ENCODE peak calls at places on chromosomes 7 and 10, in nine cellular contexts. F is aorta, H is mesendoderm, V is psoas muscle, E is WERI-Rb-1, X is gastrocnemius medialis, D is ovary, Q is GM23248, S is IMR-90. K is an unnamed sample. For H3K27me3, the result is how much of the 10 kb centered on the place peaks cover.

GRCh38 chr10:124464028-124464751 is 2.6 kb downstream of the LHPP start:
- DNase-seq in D (no peak), V (no peak), H (no peak), E (no peak), F (no peak), S (no peak), Q (no peak), X (no peak), K (no peak)

GRCh38 chr10:32263300-32263699 is 83.7 kb downstream of the EPC1 start:
- DNase-seq in X (no peak), V (no peak), F (no peak), D (no peak), S (no peak), Q (no peak), E (no peak), H (no peak), K (no peak)

GRCh38 chr10:125113661-125114388 is 46.5 kb downstream of the CTBP2 start:
- DNase-seq in E (no peak), X (no peak), H (no peak), F (peak), V (peak), S (no peak), D (peak), Q (peak), K (no peak)

GRCh38 chr7:95531605-95532004 is 45.9 kb downstream of the ASB4 start:
- DNase-seq in S (no peak), F (no peak), D (no peak), E (no peak), H (no peak), Q (no peak), X (no peak), V (no peak), K (no peak)

GRCh38 chr7:106621393-106622132 is 39.4 kb downstream of the CCDC71L start:
- DNase-seq in E (no peak), F (no peak), Q (no peak), S (no peak), H (no peak), V (no peak), D (no peak), X (no peak), K (no peak)

GRCh38 chr7:100370746-100371145 is 2.5 kb upstream of the PILRA start:
- DNase-seq in S (no peak), F (peak), E (no peak), D (no peak), X (no peak), H (no peak), V (no peak), Q (no peak), K (no peak)

GRCh38 chr10:132987671-132988571 is 45.6 kb upstream of the CFAP46 start:
- DNase-seq in E (no peak), V (peak), X (no peak), H (no peak), S (peak), D (no peak), Q (peak), F (peak), K (no peak)

GRCh38 chr7:68414631-68415425 is 1183.4 kb upstream of the AUTS2 start:
- DNase-seq in E (no peak), X (no peak), V (no peak), Q (no peak), S (no peak), D (no peak), H (peak), F (no peak), K (no peak)

GRCh38 chr10:38118072-38118807 is 24.1 kb downstream of the ZNF37A start:
- DNase-seq in D (no peak), E (no peak), S (peak), V (no peak), X (no peak), Q (peak), F (no peak), H (peak), K (no peak)

GRCh38 chr10:13685885-13686284 is 99.1 kb downstream of the PRPF18 start:
- DNase-seq in H (no peak), S (no peak), E (no peak), F (peak), D (no peak), X (no peak), Q (no peak), V (no peak), K (no peak)

GRCh38 chr7:106824458-106824857 is 40.6 kb upstream of the PIK3CG start:
- DNase-seq in X (no peak), S (peak), E (no peak), V (no peak), F (no peak), H (no peak), D (no peak), Q (peak), K (no peak)

GRCh38 chr7:89334785-89335184 is 539.2 kb upstream of the TEX47 start:
- DNase-seq in D (no peak), H (peak), X (no peak), Q (no peak), V (no peak), F (no peak), S (no peak), E (no peak), K (no peak)

GRCh38 chr10:127834221-127834620 is 58.5 kb downstream of the CLRN3 start:
- DNase-seq in Q (no peak), S (no peak), D (no peak), E (no peak), H (no peak), V (peak), F (no peak), X (no peak), K (no peak)

GRCh38 chr10:18486444-18486843 is 164.9 kb downstream of the NSUN6 start:
- DNase-seq in Q (no peak), H (no peak), X (no peak), S (no peak), D (no peak), V (no peak), E (peak), F (no peak), K (no peak)

GRCh38 chr10:15729890-15730289 is 10.2 kb upstream of the ITGA8 start:
- DNase-seq in X (no peak), V (no peak), Q (no peak), S (no peak), E (no peak), D (no peak), F (no peak), H (no peak), K (no peak)

GRCh38 chr10:88181902-88182671 is 318.7 kb downstream of the PTEN start:
- DNase-seq in H (no peak), F (no peak), V (no peak), E (no peak), X (no peak), Q (no peak), S (no peak), D (no peak), K (no peak)

GRCh38 chr7:134307320-134307719 is 9.4 kb downstream of the SLC35B4 start:
- DNase-seq in Q (peak), X (no peak), F (no peak), V (no peak), D (no peak), S (no peak), H (no peak), E (no peak), K (no peak)

GRCh38 chr7:72818663-72819366 is 9.2 kb downstream of the TYW1B start:
- DNase-seq in V (no peak), D (no peak), Q (no peak), X (no peak), E (no peak), F (no peak), S (no peak), H (no peak), K (no peak)

GRCh38 chr7:89458076-89458475 is 662.5 kb upstream of the TEX47 start:
- DNase-seq in F (no peak), E (no peak), Q (no peak), X (no peak), V (no peak), D (no peak), H (no peak), S (no peak), K (no peak)

GRCh38 chr7:91249506-91250233 is 14.6 kb upstream of the FZD1 start:
- DNase-seq in S (peak), V (no peak), Q (peak), E (no peak), F (no peak), X (no peak), H (peak), D (no peak), K (no peak)

GRCh38 chr7:94452257-94452656 is 57.4 kb upstream of the CASD1 start:
- DNase-seq in X (no peak), H (no peak), F (no peak), E (peak), D (no peak), S (peak), Q (no peak), V (no peak), K (peak)

GRCh38 chr7:1758417-1758858 is 88.4 kb downstream of the ELFN1 start:
- DNase-seq in H (peak), F (peak), Q (peak), D (no peak), X (no peak), V (peak), E (peak), S (peak), K (no peak)

GRCh38 chr7:2038876-2039728 is 193.6 kb downstream of the MAD1L1 start:
- DNase-seq in X (no peak), F (peak), V (no peak), D (peak), E (peak), Q (no peak), H (no peak), S (no peak), K (peak)

GRCh38 chr10:69974551-69975155 is 78.0 kb upstream of the MACROH2A2 start:
- DNase-seq in D (no peak), H (no peak), F (no peak), E (peak), S (peak), X (no peak), Q (peak), V (no peak), K (no peak)

GRCh38 chr10:77485847-77486246 is 151.8 kb downstream of the KCNMA1 start:
- DNase-seq in H (peak), V (no peak), X (no peak), F (no peak), S (no peak), Q (no peak), D (no peak), E (no peak), K (peak)

GRCh38 chr7:149370790-149371189 is 90.1 kb downstream of the ZNF777 start:
- DNase-seq in S (no peak), E (no peak), V (no peak), Q (no peak), D (no peak), X (no peak), H (no peak), F (no peak), K (no peak)

GRCh38 chr10:24894309-24894708 is 58.1 kb downstream of the PRTFDC1 start:
- DNase-seq in E (no peak), S (peak), X (no peak), V (no peak), Q (peak), D (no peak), F (no peak), H (no peak), K (peak)

GRCh38 chr7:3753868-3754267 is 452.8 kb downstream of the SDK1 start:
- DNase-seq in D (no peak), X (no peak), F (no peak), Q (no peak), S (no peak), H (peak), V (no peak), E (no peak), K (no peak)

GRCh38 chr7:100509213-100509612 is 25.5 kb downstream of the NYAP1 start:
- DNase-seq in D (peak), Q (peak), F (no peak), V (no peak), S (peak), H (no peak), X (no peak), E (no peak), K (peak)

GRCh38 chr7:892648-893593 is 16.6 kb downstream of the GET4 start:
- DNase-seq in H (no peak), V (peak), E (no peak), D (no peak), S (no peak), Q (no peak), F (no peak), X (no peak), K (no peak)

GRCh38 chr10:1573334-1573969 is 163.9 kb downstream of the ADARB2 start:
- DNase-seq in D (no peak), V (no peak), H (no peak), F (peak), Q (no peak), S (no peak), X (no peak), E (no peak), K (no peak)

GRCh38 chr10:121811386-121811785 is 116.4 kb downstream of the ATE1 start:
- DNase-seq in D (no peak), E (no peak), X (no peak), V (no peak), F (no peak), H (no peak), Q (no peak), S (no peak), K (no peak)

GRCh38 chr10:46268076-46268881 is 18.5 kb upstream of the ANTXRL start:
- DNase-seq in F (no peak), Q (no peak), H (no peak), V (no peak), X (no peak), S (no peak), E (no peak), D (no peak), K (no peak)

GRCh38 chr10:73589538-73590126 is 1.5 kb downstream of the USP54 start:
- DNase-seq in Q (peak), S (peak), E (no peak), F (no peak), X (no peak), V (no peak), D (no peak), H (peak), K (no peak)

GRCh38 chr10:111080224-111080623 is 3.4 kb downstream of the ADRA2A start:
- DNase-seq in X (no peak), F (no peak), Q (no peak), H (no peak), D (no peak), E (no peak), S (no peak), V (no peak), K (no peak)

GRCh38 chr7:157650801-157651200 is 314.0 kb downstream of the DNAJB6 start:
- DNase-seq in X (no peak), E (no peak), S (no peak), D (no peak), F (no peak), V (no peak), Q (no peak), H (no peak), K (no peak)

GRCh38 chr10:131963811-131964210 is 17.9 kb downstream of the BNIP3 start:
- DNase-seq in H (no peak), X (no peak), V (no peak), D (no peak), E (no peak), F (no peak), Q (no peak), S (no peak), K (peak)

GRCh38 chr10:68989317-68989990 is 851 bp downstream of the KIFBP start:
- DNase-seq in E (no peak), F (no peak), X (no peak), V (no peak), H (no peak), S (peak), Q (peak), D (no peak), K (no peak)

GRCh38 chr10:7412482-7413251 is 1.8 kb upstream of the SFMBT2 start:
- DNase-seq in H (peak), S (no peak), D (no peak), X (peak), V (peak), F (peak), Q (peak), E (no peak), K (peak)
- H3K27me3 ChIP-seq in H (under half), S (under half), D (under half), X (under half), V (under half), F (under half), Q (half or more), E (under half), K (under half)

GRCh38 chr10:117132751-117133231 is 5.3 kb downstream of the VAX1 start:
- DNase-seq in S (no peak), F (no peak), X (no peak), Q (no peak), V (no peak), H (peak), E (no peak), D (no peak), K (no peak)
- H3K27me3 ChIP-seq in S (half or more), F (under half), X (half or more), Q (half or more), V (under half), H (half or more), E (under half), D (under half), K (under half)

DNA sequence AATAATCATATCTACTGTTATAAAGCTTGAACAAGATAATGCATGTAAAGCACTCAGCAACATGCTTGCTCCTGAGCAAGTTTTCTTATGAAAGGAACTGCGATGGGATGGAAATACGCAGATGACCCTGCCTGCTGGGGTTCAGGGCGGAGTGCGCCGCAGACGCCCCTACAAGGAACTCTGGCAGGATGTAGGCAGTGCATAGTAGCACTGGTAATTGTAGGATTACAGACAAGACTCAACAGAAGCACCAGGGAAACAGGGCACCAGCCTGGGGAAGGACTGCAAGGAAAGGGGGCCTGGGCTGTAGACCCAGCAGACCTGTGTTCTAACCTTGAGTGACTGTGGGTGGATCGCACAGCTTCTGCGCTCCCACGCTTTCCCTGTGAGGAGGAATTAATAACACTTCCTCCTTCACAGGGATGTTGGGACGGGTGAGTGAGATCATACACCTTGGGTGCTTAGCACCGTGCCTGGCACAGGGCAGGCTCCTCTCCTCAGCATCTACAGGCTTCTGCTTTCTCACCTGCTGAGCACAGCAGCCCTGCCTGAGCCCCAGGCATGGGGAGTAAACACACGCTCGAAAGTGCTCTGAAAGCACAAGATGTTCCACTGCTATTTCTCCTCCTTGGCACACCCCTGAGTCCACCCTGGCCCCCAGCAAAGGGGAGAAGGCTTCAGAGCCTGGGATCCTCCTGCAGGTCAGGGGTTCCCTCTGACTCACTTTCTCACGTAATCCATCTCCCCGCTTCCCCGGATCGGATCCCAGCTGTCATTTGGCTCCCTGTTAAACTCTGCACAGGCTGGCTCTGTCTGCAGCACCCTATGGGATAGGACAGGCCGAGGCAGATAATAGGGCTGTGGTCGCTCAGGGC is 19.2 kb downstream of the ITPRIP start:
- DNase-seq in X (peak), D (peak), E (no peak), Q (no peak), F (no peak), V (peak), S (peak), H (no peak), K (peak)
- H3K27me3 ChIP-seq in X (under half), D (under half), E (under half), Q (under half), F (under half), V (under half), S (under half), H (under half), K (under half)

DNA sequence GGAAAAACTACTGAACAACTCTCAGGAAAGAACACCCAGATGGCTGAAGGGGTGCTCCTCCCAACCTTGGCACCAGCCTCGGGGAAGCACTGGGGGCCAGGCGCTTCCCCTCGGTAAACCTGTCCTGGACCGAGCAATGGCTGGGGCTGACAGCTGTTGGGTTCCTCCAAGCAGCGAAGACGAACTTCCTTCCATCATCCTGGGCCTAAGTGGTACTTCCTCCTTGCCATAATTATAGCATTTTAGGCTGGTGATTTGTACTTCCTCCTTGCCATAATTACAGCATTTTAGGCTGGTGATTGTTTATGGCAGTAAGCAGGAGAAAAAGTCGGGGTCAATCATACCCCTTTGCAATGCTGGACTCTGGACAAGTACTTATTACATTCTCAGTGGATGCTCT is 69.3 kb downstream of the MYOF start:
- DNase-seq in D (no peak), F (no peak), V (no peak), X (no peak), Q (no peak), S (no peak), E (no peak), H (no peak), K (no peak)
- H3K27me3 ChIP-seq in D (under half), F (under half), V (under half), X (under half), Q (under half), S (under half), E (under half), H (under half), K (under half)

DNA sequence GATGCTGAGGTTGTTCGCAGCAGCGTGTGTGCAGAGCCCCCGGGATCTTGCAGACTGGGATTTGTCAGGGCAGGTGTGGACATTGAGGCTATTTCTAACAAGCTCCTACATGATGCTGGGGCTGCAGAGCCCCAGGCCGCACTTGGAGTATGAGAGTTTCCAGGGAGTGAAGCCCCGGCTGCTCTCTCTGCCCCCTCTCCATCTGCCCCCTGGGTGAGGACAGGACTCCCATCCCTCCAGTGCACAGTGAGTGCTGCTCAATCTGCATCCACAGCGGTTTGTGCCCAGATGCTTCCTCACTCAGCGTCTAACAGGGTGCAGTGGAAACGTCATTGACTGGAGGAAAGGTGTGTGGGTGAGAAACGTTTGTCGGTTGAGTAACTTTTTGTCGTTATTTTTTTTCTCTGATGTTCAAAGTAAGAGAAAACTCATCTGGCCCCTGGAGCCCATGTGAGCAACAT is 25.3 kb downstream of the IL2RA start:
- DNase-seq in E (no peak), H (no peak), Q (no peak), S (no peak), F (no peak), X (no peak), V (no peak), D (no peak), K (no peak)
- H3K27me3 ChIP-seq in E (under half), H (under half), Q (under half), S (under half), F (under half), X (under half), V (under half), D (under half), K (under half)

GRCh38 chr7:50399206-50399605 is 50.9 kb downstream of the FIGNL1 start:
- DNase-seq in D (no peak), H (no peak), Q (no peak), X (no peak), S (no peak), F (no peak), E (no peak), V (no peak), K (no peak)

GRCh38 chr7:50397320-50397970 is 52.7 kb downstream of the FIGNL1 start:
- DNase-seq in S (no peak), H (no peak), X (no peak), Q (no peak), V (no peak), F (no peak), D (no peak), E (no peak), K (no peak)

GRCh38 chr7:50397971-50398324 is 52.2 kb downstream of the FIGNL1 start:
- DNase-seq in F (no peak), Q (no peak), X (no peak), D (no peak), S (no peak), E (no peak), H (no peak), V (no peak), K (no peak)

GRCh38 chr7:50394315-50394714 is 55.8 kb downstream of the FIGNL1 start:
- DNase-seq in Q (no peak), E (no peak), V (no peak), D (no peak), S (no peak), F (no peak), H (no peak), X (no peak), K (no peak)

GRCh38 chr7:50396856-50397255 is 53.3 kb downstream of the FIGNL1 start:
- DNase-seq in S (no peak), V (no peak), F (no peak), D (no peak), X (no peak), Q (no peak), H (no peak), E (no peak), K (no peak)
- H3K27me3 ChIP-seq in S (under half), V (under half), F (under half), D (under half), X (under half), Q (under half), H (under half), E (under half), K (under half)

GRCh38 chr7:101617451-101618206 is 11.5 kb downstream of the MYL10 start:
- DNase-seq in E (no peak), F (no peak), S (no peak), H (no peak), D (no peak), V (no peak), Q (no peak), X (no peak), K (no peak)
- H3K27me3 ChIP-seq in E (under half), F (under half), S (under half), H (under half), D (under half), V (under half), Q (under half), X (under half), K (under half)

K was measured in body of pancreas.